ENCODE peak calls at places on chromosomes 1 and 21, in ten cellular contexts. E, Q, B, H, T, N, O, P, C and V are unnamed samples.

GRCh38 chr1:199809311-199809710 is 218.2 kb upstream of the NR5A2 start:
- DNase-seq in E (no peak), Q (no peak), B (no peak), H (no peak), T (no peak), N (no peak), O (no peak), P (no peak), C (no peak), V (no peak)

GRCh38 chr1:58162952-58163550 is 383.5 kb downstream of the OMA1 start:
- DNase-seq in E (peak; percentile 43), Q (peak; percentile 34), B (peak; percentile 56), H (peak; percentile 14), T (peak; percentile 65), N (peak; percentile 80), O (peak; percentile 2), P (peak; percentile 42), C (peak; percentile 21), V (no peak)

GRCh38 chr1:245512980-245513578 is 358.3 kb downstream of the KIF26B start:
- DNase-seq in E (no peak), Q (no peak), B (no peak), H (no peak), T (peak; percentile 42), N (no peak), O (no peak), P (peak; percentile 39), C (peak; percentile 30), V (no peak)

GRCh38 chr1:15966081-15966955 is 9.6 kb downstream of the ZBTB17 start:
- DNase-seq in E (no peak), Q (no peak), B (peak; percentile 48), H (peak; percentile 87), T (peak; percentile 44), N (peak; percentile 46), O (peak; percentile 86), P (no peak), C (no peak), V (peak; percentile 35)

GRCh38 chr1:88701275-88701674 is 17.2 kb downstream of the PKN2 start:
- DNase-seq in E (no peak), Q (no peak), B (peak; percentile 22), H (no peak), T (no peak), N (peak; percentile 3), O (no peak), P (no peak), C (no peak), V (no peak)

GRCh38 chr1:183609313-183609712 is 19.1 kb upstream of the NCF2 start:
- DNase-seq in E (peak; percentile 77), Q (peak; percentile 74), B (peak; percentile 45), H (peak; percentile 9), T (peak; percentile 90), N (peak; percentile 87), O (no peak), P (peak; percentile 34), C (peak; percentile 44), V (no peak)

GRCh38 chr1:155859881-155860841 is 794 bp downstream of the SYT11 start:
- DNase-seq in E (peak; percentile 38), Q (peak; percentile 91), B (peak; percentile 88), H (peak; percentile 90), T (peak; percentile 89), N (peak; percentile 94), O (peak; percentile 68), P (peak; percentile 78), C (peak; percentile 88), V (peak; percentile 67)

GRCh38 chr1:82549851-82550250 is 749.1 kb downstream of the ADGRL2 start:
- DNase-seq in E (no peak), Q (no peak), B (no peak), H (no peak), T (no peak), N (no peak), O (no peak), P (no peak), C (no peak), V (no peak)

GRCh38 chr1:90973897-90974798 is 47.7 kb downstream of the ZNF644 start:
- DNase-seq in E (peak; percentile 9), Q (no peak), B (peak; percentile 28), H (no peak), T (peak; percentile 66), N (peak; percentile 12), O (no peak), P (peak; percentile 10), C (no peak), V (no peak)

GRCh38 chr1:43225168-43225567 is 44.6 kb upstream of the TMEM125 start:
- DNase-seq in E (no peak), Q (no peak), B (peak; percentile 26), H (no peak), T (peak; percentile 16), N (no peak), O (no peak), P (no peak), C (no peak), V (no peak)

GRCh38 chr1:223231581-223231980 is 88.5 kb upstream of the TLR5 start:
- DNase-seq in E (no peak), Q (no peak), B (no peak), H (no peak), T (no peak), N (no peak), O (no peak), P (no peak), C (no peak), V (no peak)

GRCh38 chr1:156021087-156021416 is 301 bp upstream of the SSR2 start:
- DNase-seq in E (no peak), Q (no peak), B (no peak), H (no peak), T (no peak), N (no peak), O (no peak), P (no peak), C (no peak), V (no peak)

GRCh38 chr21:16192900-16193299 is 463.1 kb downstream of the USP25 start:
- DNase-seq in E (no peak), Q (no peak), B (no peak), H (no peak), T (peak; percentile 53), N (no peak), O (no peak), P (no peak), C (no peak), V (no peak)

GRCh38 chr1:207034998-207035397 is 2.4 kb upstream of the C1orf116 start:
- DNase-seq in E (no peak), Q (no peak), B (no peak), H (no peak), T (no peak), N (no peak), O (no peak), P (peak; percentile 47), C (no peak), V (no peak)